ENCODE peak calls at places on chromosomes 7 and 10, in ten cellular contexts. K, Z, Y, U, D, B, E, M, Q and L are unnamed samples.

GRCh38 chr7:144038887-144039286 is 9.9 kb upstream of the OR2A5 start:
- DNase-seq in Q (no peak), E (no peak), M (no peak), Y (no peak), U (no peak), D (no peak), Z (no peak), B (no peak), K (no peak), L (no peak)

GRCh38 chr10:22341190-22341935 is 3.9 kb upstream of the SPAG6 start:
- DNase-seq in E (no peak), K (no peak), Y (no peak), U (no peak), B (no peak), Q (peak), D (no peak), Z (no peak), M (peak), L (peak)

GRCh38 chr10:5903563-5903962 is 13.5 kb downstream of the FBH1 start:
- DNase-seq in U (no peak), Y (no peak), E (no peak), Q (no peak), M (no peak), B (no peak), K (no peak), Z (no peak), D (peak), L (no peak)

GRCh38 chr7:92765725-92766124 is 70.6 kb downstream of the CDK6 start:
- DNase-seq in M (peak), K (peak), U (no peak), E (no peak), B (no peak), Q (peak), Y (no peak), Z (no peak), D (no peak), L (peak)

GRCh38 chr10:108808228-108808627 is 1115.1 kb downstream of the XPNPEP1 start:
- DNase-seq in D (no peak), Z (no peak), M (no peak), U (no peak), Q (no peak), B (no peak), Y (no peak), K (no peak), E (no peak), L (no peak)

GRCh38 chr7:69599211-69599878 is 1.1 kb downstream of the AUTS2 start:
- DNase-seq in E (no peak), M (no peak), B (peak), Z (no peak), D (no peak), K (no peak), Y (no peak), Q (peak), U (no peak), L (no peak)

GRCh38 chr7:100124301-100125229 is 2.2 kb upstream of the MBLAC1 start:
- DNase-seq in M (no peak), K (no peak), D (no peak), Z (no peak), B (no peak), Y (no peak), Q (no peak), U (no peak), E (no peak), L (no peak)

GRCh38 chr7:131826960-131827359 is 270.5 kb upstream of the PODXL start:
- DNase-seq in Y (no peak), K (no peak), E (no peak), Q (no peak), D (no peak), U (no peak), M (no peak), B (peak), Z (no peak), L (no peak)

GRCh38 chr7:362416-363096 is 72.6 kb downstream of the FOXL3 start:
- DNase-seq in K (no peak), U (no peak), Y (no peak), M (peak), Z (peak), Q (peak), B (no peak), E (no peak), D (no peak), L (peak)

GRCh38 chr7:28669329-28669728 is 257.0 kb downstream of the CREB5 start:
- DNase-seq in D (no peak), E (no peak), M (no peak), B (no peak), U (no peak), Q (no peak), K (no peak), Z (no peak), Y (no peak), L (no peak)

GRCh38 chr10:67772894-67773511 is 65.0 kb downstream of the DNAJC12 start:
- DNase-seq in D (no peak), Y (no peak), U (no peak), B (no peak), K (no peak), M (no peak), E (no peak), Z (no peak), Q (peak), L (no peak)

GRCh38 chr7:90749262-90749661 is 153.1 kb downstream of the CDK14 start:
- DNase-seq in K (no peak), M (no peak), Z (no peak), E (no peak), D (no peak), Y (no peak), U (no peak), Q (no peak), B (no peak), L (no peak)

GRCh38 chr10:96512997-96513685 is 585 bp downstream of the TLL2 start:
- DNase-seq in K (no peak), Q (peak), E (no peak), Z (peak), Y (peak), M (peak), D (no peak), U (no peak), B (peak), L (peak)

GRCh38 chr10:75982611-75983369 is 551.4 kb downstream of the LRMDA start:
- DNase-seq in K (no peak), E (peak), Z (no peak), M (no peak), Y (no peak), Q (peak), D (peak), B (no peak), U (peak), L (no peak)

GRCh38 chr7:18499407-18500197 is 4.1 kb downstream of the HDAC9 start:
- DNase-seq in U (no peak), K (no peak), Y (no peak), D (no peak), Q (no peak), Z (no peak), M (no peak), B (no peak), E (no peak), L (no peak)

GRCh38 chr7:40843338-40844026 is 708.7 kb downstream of the SUGCT start:
- DNase-seq in B (no peak), K (no peak), D (no peak), E (no peak), U (no peak), Y (no peak), M (peak), Z (no peak), Q (no peak), L (no peak)

GRCh38 chr7:66277492-66277891 is 72.4 kb downstream of the TPST1 start:
- DNase-seq in Q (no peak), Y (no peak), U (no peak), B (no peak), E (no peak), D (no peak), Z (no peak), M (no peak), K (no peak), L (no peak)

GRCh38 chr7:55387062-55387965 is 22.2 kb downstream of the LANCL2 start:
- DNase-seq in D (no peak), K (no peak), U (no peak), E (no peak), Q (peak), Z (no peak), Y (no peak), M (peak), B (peak), L (no peak)

GRCh38 chr7:116236020-116236630 is 25.8 kb downstream of the TES start:
- DNase-seq in B (peak), E (peak), M (peak), Z (no peak), D (no peak), Q (peak), Y (no peak), U (peak), K (no peak), L (peak)

GRCh38 chr10:97067716-97068391 is 117.9 kb downstream of the SLIT1 start:
- DNase-seq in Z (no peak), Y (no peak), M (no peak), E (no peak), B (peak), K (no peak), D (no peak), Q (no peak), U (no peak), L (no peak)

DNA sequence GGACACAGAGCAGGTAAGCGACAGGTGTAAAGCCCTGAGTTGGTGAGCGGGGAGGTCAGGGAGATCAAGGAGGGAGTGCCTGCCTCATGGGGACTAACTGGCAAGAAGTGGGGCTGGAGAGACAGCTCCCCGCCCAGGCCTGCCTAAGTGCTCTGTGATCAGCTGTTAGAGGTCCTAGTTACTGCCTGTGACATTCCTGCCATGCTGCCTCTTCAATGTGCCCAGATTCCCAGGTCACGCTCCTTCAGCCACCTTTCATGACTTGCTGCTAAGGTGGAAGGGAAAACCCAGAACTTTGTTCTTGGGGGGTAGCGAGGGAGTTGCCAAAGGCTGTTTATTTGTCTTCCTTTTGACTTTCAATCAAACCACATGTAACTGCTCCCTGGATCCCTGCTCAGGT is 114.3 kb upstream of the ZNF438 start:
- DNase-seq in K (no peak), Y (no peak), Q (no peak), Z (no peak), U (no peak), B (no peak), D (no peak), E (no peak), M (no peak), L (no peak)
- TF ChIP-seq CTCF in K (no peak), Y (no peak), Q (no peak), Z (no peak), U (no peak), B (no peak), D (no peak), E (no peak), M (no peak), L (no peak)

DNA sequence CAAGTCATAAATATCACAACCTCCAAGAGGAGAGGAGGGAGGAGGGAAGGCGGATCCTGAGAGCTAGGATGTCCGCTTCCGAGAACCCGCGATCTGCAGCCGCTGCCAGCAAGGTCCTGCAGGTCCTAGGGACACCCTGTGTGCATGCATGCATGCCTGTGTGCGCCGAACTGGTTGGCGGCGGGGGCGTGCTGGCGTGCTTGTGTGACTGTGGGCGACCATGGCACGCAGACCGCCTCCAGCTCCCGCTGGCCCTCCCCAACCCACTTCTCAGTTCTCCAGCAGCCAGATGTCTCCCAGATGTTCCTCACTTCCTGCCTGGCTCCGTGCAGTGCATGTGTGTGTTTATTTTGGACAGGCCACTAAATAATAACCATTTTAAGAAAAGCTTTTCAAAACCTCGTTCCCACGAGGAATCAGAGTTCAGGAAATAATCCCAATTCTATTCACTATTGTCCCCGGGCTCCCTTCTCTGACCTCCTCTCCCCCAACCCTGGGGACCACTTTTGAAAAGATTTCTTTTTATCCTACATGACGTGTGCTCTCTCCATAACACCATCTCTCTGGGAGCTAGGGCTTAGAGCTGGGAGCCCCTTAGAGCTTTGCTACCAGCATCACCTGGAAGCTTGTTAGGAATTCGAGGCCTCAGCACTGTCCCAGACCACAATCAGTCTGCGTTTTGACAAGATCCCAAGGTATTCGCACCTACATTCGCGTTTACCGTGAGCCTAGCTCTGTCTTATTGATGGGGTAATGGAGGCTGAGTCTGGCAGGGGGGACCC is 32.5 kb downstream of the UNC5B start:
- DNase-seq in B (no peak), D (peak), U (no peak), Q (peak), Z (peak), K (peak), E (peak), Y (no peak), M (peak), L (peak)
- H3K4me3 ChIP-seq in B (no peak), D (no peak), U (no peak), Q (no peak), Z (peak), K (no peak), E (no peak), Y (no peak), M (peak), L (peak)

GRCh38 chr10:116027355-116027754 is 245.7 kb downstream of the GFRA1 start:
- DNase-seq in U (no peak), K (no peak), Z (no peak), B (no peak), E (no peak), Q (no peak), Y (no peak), D (no peak), M (no peak), L (no peak)

GRCh38 chr10:116024479-116024878 is 248.5 kb downstream of the GFRA1 start:
- DNase-seq in Z (no peak), D (no peak), B (no peak), K (no peak), Y (no peak), M (no peak), E (no peak), Q (no peak), U (no peak), L (no peak)

GRCh38 chr10:116029826-116030225 is 243.2 kb downstream of the GFRA1 start:
- DNase-seq in Y (no peak), Q (no peak), U (no peak), Z (no peak), E (no peak), K (no peak), D (no peak), B (no peak), M (no peak), L (no peak)

GRCh38 chr10:116030576-116030975 is 242.4 kb downstream of the GFRA1 start:
- DNase-seq in K (no peak), E (no peak), D (no peak), M (no peak), Q (no peak), Y (no peak), Z (no peak), U (no peak), B (no peak), L (no peak)

GRCh38 chr10:116026315-116026714 is 246.7 kb downstream of the GFRA1 start:
- DNase-seq in U (no peak), B (peak), K (no peak), E (no peak), D (no peak), M (no peak), Q (no peak), Z (no peak), Y (no peak), L (no peak)
- TF ChIP-seq CTCF in U (no peak), B (peak), K (no peak), E (no peak), D (no peak), M (no peak), Q (no peak), Z (no peak), Y (no peak), L (peak)

DNA sequence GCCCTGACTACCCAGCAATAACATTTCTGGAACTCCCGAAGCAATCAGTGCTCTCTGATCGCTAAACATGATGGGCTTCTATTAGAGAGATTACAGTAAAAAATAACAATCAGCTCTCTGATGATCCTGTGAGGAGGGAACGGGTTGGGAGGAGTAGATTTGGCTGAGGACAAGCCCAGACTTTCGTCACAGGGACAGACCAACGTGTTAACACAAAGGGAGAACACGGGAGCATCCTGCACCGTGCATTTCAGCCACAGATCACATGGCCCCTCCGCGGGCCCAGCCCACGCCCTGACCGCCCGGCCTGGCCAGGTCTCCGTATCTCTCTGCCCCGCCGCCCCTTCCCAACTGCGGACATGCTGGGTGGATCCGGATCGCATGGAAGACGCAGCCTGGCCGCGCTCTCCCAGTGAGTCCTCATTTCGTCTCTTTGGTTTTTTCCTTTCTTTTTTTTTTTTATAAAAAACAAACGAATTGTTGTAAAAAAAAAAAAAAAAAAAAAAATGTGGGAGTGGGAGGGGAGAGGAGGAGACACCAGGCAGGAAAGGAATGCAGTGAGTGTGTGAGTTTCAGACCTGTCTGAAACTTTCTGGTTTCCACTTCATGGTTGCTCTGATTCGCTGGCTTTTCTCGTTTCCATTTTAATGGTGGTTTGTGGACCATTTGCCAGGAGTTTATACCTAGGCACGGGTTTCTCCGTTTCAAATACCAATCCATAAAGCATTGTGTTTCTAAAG is 94.9 kb upstream of the AGBL3 start:
- DNase-seq in U (peak), Q (peak), K (peak), E (peak), B (peak), Y (peak), M (peak), Z (peak), D (peak), L (peak)
- H3K4me3 ChIP-seq in U (peak), Q (peak), K (peak), E (peak), B (peak), Y (peak), M (peak), Z (peak), D (peak), L (peak)

DNA sequence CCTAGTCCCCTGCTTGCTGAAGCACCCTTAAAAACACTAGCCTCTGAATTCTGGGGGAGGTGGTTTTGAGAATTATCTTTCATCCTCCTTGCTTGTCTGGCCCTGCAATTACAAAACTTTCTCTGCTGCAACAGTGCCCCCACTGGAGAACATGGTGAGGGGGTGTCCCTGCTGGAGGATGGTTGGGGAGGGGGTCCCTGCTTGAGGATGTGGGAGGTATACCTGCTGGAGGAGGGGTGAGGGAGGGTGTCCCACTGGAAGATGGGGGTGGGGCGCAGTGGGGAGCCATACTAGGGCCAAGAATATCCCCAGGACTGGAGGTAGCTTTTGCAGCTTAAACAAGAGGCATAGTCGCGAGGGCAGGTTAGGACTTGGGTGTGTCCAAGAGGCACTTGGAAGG is 3.2 kb upstream of the POLM start:
- DNase-seq in Y (no peak), E (no peak), Q (no peak), Z (peak), M (no peak), D (no peak), U (no peak), B (peak), K (no peak), L (no peak)
- TF ChIP-seq CTCF in Y (no peak), E (no peak), Q (no peak), Z (no peak), M (peak), D (no peak), U (no peak), B (peak), K (peak), L (no peak)

GRCh38 chr10:95387383-95387782 is 96.6 kb upstream of the PDLIM1 start:
- DNase-seq in Z (no peak), D (no peak), E (no peak), K (no peak), U (no peak), M (no peak), B (no peak), Y (no peak), Q (no peak), L (no peak)
- H3K4me3 ChIP-seq in Z (no peak), D (no peak), E (no peak), K (no peak), U (no peak), M (no peak), B (no peak), Y (no peak), Q (no peak), L (no peak)

DNA sequence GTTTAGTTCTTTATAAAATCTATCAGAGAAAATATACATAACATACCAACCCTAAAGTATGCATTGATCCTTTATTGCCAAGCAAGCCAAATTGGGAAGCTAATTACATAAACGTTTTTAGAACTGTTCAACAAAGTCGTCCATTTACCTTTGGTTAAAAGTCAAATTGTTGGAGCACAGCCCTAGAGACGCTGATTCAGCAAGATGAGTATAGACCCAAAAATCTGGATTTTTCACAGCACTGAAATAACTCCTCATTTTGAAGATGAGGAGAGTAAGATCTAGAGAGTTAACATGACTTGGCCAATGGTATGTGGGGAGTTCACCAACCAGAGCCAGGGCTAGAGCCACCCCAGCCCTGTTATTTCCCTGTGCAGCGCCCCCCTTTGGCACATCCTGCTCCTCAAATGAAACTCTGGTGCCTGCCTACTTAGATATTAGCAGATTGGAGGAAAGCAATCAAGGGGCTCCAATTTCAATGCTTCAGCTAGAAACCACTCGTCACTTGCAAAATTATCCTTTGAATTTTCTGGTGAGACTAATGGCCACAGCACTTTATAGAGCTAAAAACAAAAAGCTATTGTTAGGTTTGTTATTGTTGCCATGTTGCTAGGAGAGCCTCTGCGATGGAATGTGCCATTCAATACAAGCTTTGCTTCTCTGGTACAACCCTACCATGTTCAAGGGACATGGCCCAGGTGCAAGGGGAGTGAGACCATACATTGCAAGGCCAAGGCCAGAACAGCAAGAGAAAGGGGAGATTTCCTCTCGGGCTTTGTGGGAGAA is 132.6 kb upstream of the ZEB1 start:
- DNase-seq in M (peak), D (no peak), Q (no peak), Y (no peak), E (no peak), U (no peak), K (no peak), B (peak), Z (no peak), L (no peak)
- TF ChIP-seq CTCF in M (no peak), D (no peak), Q (no peak), Y (no peak), E (no peak), U (no peak), K (no peak), B (peak), Z (no peak), L (no peak)